ENCODE peak calls at places on chromosomes 11 and 22, in seven cellular contexts. K is K562, U is HCT116, R is H1, T is HepG2, G is SK-N-SH, Q is GM12878. S is an unnamed sample.

GRCh38 chr11:102640946-102641345 is 15.8 kb upstream of the MMP20 start:
- DNase-seq in K (no peak), U (no peak), R (no peak), T (peak), G (no peak), Q (no peak), S (no peak)

GRCh38 chr11:3969613-3970012 is 114.1 kb downstream of the STIM1 start:
- DNase-seq in K (no peak), U (no peak), R (no peak), T (no peak), G (no peak), Q (no peak), S (no peak)

GRCh38 chr11:46099973-46100335 is 21.3 kb downstream of the PHF21A start:
- DNase-seq in K (no peak), U (no peak), R (no peak), T (no peak), G (no peak), Q (no peak), S (no peak)

GRCh38 chr22:31734512-31734911 is 15.4 kb downstream of the PRR14L start:
- DNase-seq in K (no peak), U (no peak), R (no peak), T (peak), G (peak), Q (no peak), S (no peak)

GRCh38 chr11:119720311-119720710 is 8.7 kb downstream of the NECTIN1 start:
- DNase-seq in K (no peak), U (no peak), R (no peak), T (no peak), G (no peak), Q (no peak), S (no peak)

GRCh38 chr11:372809-373715 is 3.8 kb downstream of the B4GALNT4 start:
- DNase-seq in K (no peak), U (no peak), R (no peak), T (no peak), G (no peak), Q (no peak), S (no peak)

GRCh38 chr11:79160786-79161403 is 279.9 kb downstream of the TENM4 start:
- DNase-seq in K (no peak), U (no peak), R (no peak), T (no peak), G (no peak), Q (no peak), S (no peak)

GRCh38 chr11:5038336-5038735 is 8.0 kb upstream of the OR52J3 start:
- DNase-seq in K (no peak), U (no peak), R (no peak), T (no peak), G (no peak), Q (no peak), S (no peak)

GRCh38 chr11:125551835-125552342 is 17.4 kb upstream of the EI24 start:
- DNase-seq in K (no peak), U (no peak), R (no peak), T (no peak), G (no peak), Q (no peak), S (no peak)

GRCh38 chr11:83827520-83827919 is 541.4 kb upstream of the CCDC90B start:
- DNase-seq in K (no peak), U (no peak), R (no peak), T (no peak), G (no peak), Q (no peak), S (no peak)

GRCh38 chr11:128422576-128423370 is 164.6 kb downstream of the ETS1 start:
- DNase-seq in K (no peak), U (no peak), R (no peak), T (no peak), G (peak), Q (no peak), S (no peak)

GRCh38 chr11:121767433-121767832 is 314.7 kb upstream of the SORL1-AS1 start:
- DNase-seq in K (no peak), U (no peak), R (no peak), T (no peak), G (no peak), Q (peak), S (no peak)

GRCh38 chr11:126547161-126547560 is 191.7 kb downstream of the ST3GAL4 start:
- DNase-seq in K (no peak), U (no peak), R (no peak), T (no peak), G (no peak), Q (no peak), S (no peak)

GRCh38 chr11:92383430-92383829 is 158.8 kb downstream of the FAT3 start:
- DNase-seq in K (no peak), U (no peak), R (no peak), T (no peak), G (no peak), Q (no peak), S (no peak)

GRCh38 chr22:19716041-19716828 is 1.9 kb downstream of the SEPTIN5 start:
- DNase-seq in K (no peak), U (no peak), R (no peak), T (no peak), G (no peak), Q (no peak), S (no peak)

GRCh38 chr11:133661867-133662266 is 129.6 kb upstream of the OPCML start:
- DNase-seq in K (no peak), U (no peak), R (no peak), T (no peak), G (no peak), Q (no peak), S (no peak)

GRCh38 chr11:119702261-119702591 is 26.8 kb downstream of the NECTIN1 start:
- DNase-seq in K (no peak), U (no peak), R (no peak), T (no peak), G (peak), Q (no peak), S (no peak)

GRCh38 chr11:2259466-2259830 is 10.9 kb downstream of the ASCL2 start:
- DNase-seq in K (no peak), U (no peak), R (no peak), T (no peak), G (no peak), Q (no peak), S (no peak)

GRCh38 chr22:23180301-23180892 is at the start of gene BCR:
- DNase-seq in K (no peak), U (peak), R (no peak), T (no peak), G (peak), Q (no peak), S (peak)

GRCh38 chr22:22111267-22111751 is 128.7 kb upstream of the TOP3B start:
- DNase-seq in K (peak), U (no peak), R (no peak), T (no peak), G (no peak), Q (peak), S (no peak)

GRCh38 chr22:32706149-32706548 is 95.4 kb upstream of the TIMP3 start:
- DNase-seq in K (no peak), U (no peak), R (no peak), T (no peak), G (no peak), Q (no peak), S (no peak)

GRCh38 chr11:1574256-1575242 is 2.5 kb upstream of the DUSP8 start:
- DNase-seq in K (peak), U (no peak), R (no peak), T (no peak), G (peak), Q (no peak), S (peak)

GRCh38 chr11:118142809-118143208 is 9.8 kb downstream of the SCN4B start:
- DNase-seq in K (no peak), U (no peak), R (no peak), T (no peak), G (no peak), Q (no peak), S (peak)

GRCh38 chr11:74004694-74005615 is 3.9 kb downstream of the UCP3 start:
- DNase-seq in K (peak), U (no peak), R (no peak), T (no peak), G (no peak), Q (no peak), S (no peak)

GRCh38 chr11:16897460-16898061 is 116.7 kb downstream of the PLEKHA7 start:
- DNase-seq in K (no peak), U (no peak), R (peak), T (no peak), G (no peak), Q (no peak), S (no peak)

GRCh38 chr11:109864161-109864661 is 229.0 kb upstream of the ZC3H12C start:
- DNase-seq in K (no peak), U (peak), R (no peak), T (no peak), G (no peak), Q (peak), S (no peak)

GRCh38 chr11:130510407-130511006 is 62.1 kb downstream of the ADAMTS15 start:
- DNase-seq in K (no peak), U (no peak), R (no peak), T (no peak), G (no peak), Q (no peak), S (peak)

GRCh38 chr11:28169816-28170215 is 61.6 kb downstream of the METTL15 start:
- DNase-seq in K (no peak), U (no peak), R (no peak), T (no peak), G (no peak), Q (no peak), S (no peak)

GRCh38 chr11:20000393-20001134 is 159.7 kb downstream of the DBX1 start:
- DNase-seq in K (no peak), U (no peak), R (peak), T (peak), G (no peak), Q (no peak), S (no peak)

GRCh38 chr11:95589893-95590612 is 199.5 kb downstream of the FAM76B start:
- DNase-seq in K (no peak), U (no peak), R (no peak), T (no peak), G (no peak), Q (no peak), S (no peak)

GRCh38 chr11:116424615-116425261 is 348.0 kb downstream of the BUD13 start:
- DNase-seq in K (no peak), U (no peak), R (no peak), T (peak), G (peak), Q (no peak), S (no peak)

GRCh38 chr11:2271077-2271326 is 614 bp upstream of the ASCL2 start:
- DNase-seq in K (peak), U (no peak), R (no peak), T (no peak), G (no peak), Q (no peak), S (peak)

GRCh38 chr22:38243007-38243775 is 29.6 kb downstream of the TMEM184B start:
- DNase-seq in K (no peak), U (no peak), R (no peak), T (peak), G (no peak), Q (no peak), S (no peak)

GRCh38 chr22:46896166-46896565 is 133.7 kb downstream of the TBC1D22A start:
- DNase-seq in K (no peak), U (no peak), R (no peak), T (no peak), G (no peak), Q (no peak), S (no peak)

GRCh38 chr22:30261134-30261533 is 5.5 kb downstream of the OSM start:
- DNase-seq in K (no peak), U (no peak), R (no peak), T (peak), G (no peak), Q (no peak), S (no peak)

GRCh38 chr11:115699733-115700132 is 195.5 kb upstream of the CADM1 start:
- DNase-seq in K (no peak), U (no peak), R (no peak), T (no peak), G (no peak), Q (no peak), S (no peak)

GRCh38 chr11:66637557-66638176 is 836 bp upstream of the RBM4 start:
- DNase-seq in K (no peak), U (no peak), R (no peak), T (no peak), G (no peak), Q (no peak), S (no peak)

GRCh38 chr11:43101113-43101512 is 210.7 kb upstream of the API5 start:
- DNase-seq in K (no peak), U (no peak), R (no peak), T (no peak), G (no peak), Q (no peak), S (no peak)

GRCh38 chr22:49156662-49157285 is 670.9 kb downstream of the BRD1 start:
- DNase-seq in K (no peak), U (no peak), R (no peak), T (no peak), G (peak), Q (no peak), S (peak)

GRCh38 chr11:8372641-8373381 is 109.1 kb upstream of the LMO1 start:
- DNase-seq in K (no peak), U (no peak), R (no peak), T (no peak), G (no peak), Q (no peak), S (no peak)

GRCh38 chr11:8371516-8371884 is 107.8 kb upstream of the LMO1 start:
- DNase-seq in K (no peak), U (no peak), R (no peak), T (no peak), G (no peak), Q (no peak), S (no peak)

GRCh38 chr11:8368772-8369171 is 105.1 kb upstream of the LMO1 start:
- DNase-seq in K (no peak), U (no peak), R (no peak), T (no peak), G (no peak), Q (no peak), S (no peak)

GRCh38 chr11:8369592-8370205 is 106.0 kb upstream of the LMO1 start:
- DNase-seq in K (no peak), U (no peak), R (no peak), T (no peak), G (no peak), Q (no peak), S (no peak)

DNA sequence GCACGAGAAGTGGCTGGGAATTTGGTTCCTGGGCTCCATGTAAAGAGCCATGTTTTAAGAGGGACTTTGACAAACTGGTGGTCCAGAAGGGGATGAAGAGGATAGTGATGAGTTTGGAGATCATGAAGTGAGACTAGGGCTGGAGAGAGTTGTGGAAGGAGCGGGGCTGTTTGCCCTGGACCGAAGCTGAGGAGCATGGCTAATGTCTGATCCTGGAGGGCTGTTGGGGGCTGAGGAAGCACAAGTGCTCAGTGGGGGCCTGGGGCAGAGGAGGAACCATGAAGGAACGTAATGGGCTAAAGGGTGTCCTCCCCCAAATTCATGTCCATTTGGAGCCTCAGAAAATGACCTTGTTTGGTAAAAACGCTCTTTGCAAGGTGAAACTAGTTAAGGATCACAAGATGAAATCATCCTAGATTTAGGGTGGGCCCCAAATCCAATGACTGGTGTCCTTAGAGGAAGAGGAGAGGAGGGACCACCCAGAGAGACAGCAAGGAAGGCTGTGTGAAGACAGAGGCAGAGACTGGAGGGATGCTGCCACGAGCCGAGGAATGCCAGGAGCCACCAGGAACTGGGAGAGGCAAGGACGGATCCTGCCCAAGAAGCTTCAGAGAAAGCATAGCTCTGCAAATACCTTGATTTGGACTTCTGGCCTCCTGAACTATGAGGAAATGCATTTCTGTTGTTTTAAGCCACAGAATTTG is 107.3 kb upstream of the LMO1 start:
- DNase-seq in K (no peak), U (no peak), R (no peak), T (no peak), G (no peak), Q (no peak), S (no peak)
- TF ChIP-seq JUND in K (no peak), U (no peak), R (no peak), T (no peak), G (no peak), Q (no peak), S (no peak)

GRCh38 chr11:59938132-59938531 is at the start of gene OOSP1:
- DNase-seq in K (no peak), U (no peak), R (no peak), T (no peak), G (no peak), Q (no peak), S (no peak)

GRCh38 chr11:59943996-59944395 is 5.8 kb downstream of the OOSP1 start:
- DNase-seq in K (peak), U (no peak), R (peak), T (no peak), G (no peak), Q (no peak), S (no peak)

GRCh38 chr11:59939482-59939881 is 1.2 kb downstream of the OOSP1 start:
- DNase-seq in K (no peak), U (no peak), R (no peak), T (no peak), G (no peak), Q (no peak), S (no peak)

GRCh38 chr11:59938718-59939117 is 486 bp downstream of the OOSP1 start:
- DNase-seq in K (no peak), U (no peak), R (no peak), T (no peak), G (no peak), Q (no peak), S (no peak)

DNA sequence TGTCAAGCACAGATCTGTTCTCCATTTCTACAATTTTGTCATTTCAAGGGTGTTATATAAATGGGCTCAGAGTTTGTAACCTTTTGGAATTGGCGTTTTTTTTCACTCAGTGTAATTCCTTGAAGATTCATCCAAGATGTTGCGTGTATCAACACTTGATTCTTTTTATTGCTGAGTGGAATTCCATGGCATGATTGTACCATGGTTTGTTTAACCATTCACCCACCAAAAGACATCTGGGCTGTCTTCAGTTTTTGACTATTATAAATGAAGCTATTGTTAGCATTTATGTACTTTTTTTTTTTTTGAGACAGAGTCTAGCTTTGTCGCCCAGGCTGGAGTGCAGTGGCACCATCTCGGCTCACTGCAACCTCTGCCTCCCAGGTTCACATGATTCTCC is 2.9 kb downstream of the OOSP1 start:
- DNase-seq in K (no peak), U (no peak), R (no peak), T (no peak), G (no peak), Q (no peak), S (no peak)
- TF ChIP-seq JUND in K (no peak), U (no peak), R (no peak), T (no peak), G (no peak), Q (no peak), S (no peak)

DNA sequence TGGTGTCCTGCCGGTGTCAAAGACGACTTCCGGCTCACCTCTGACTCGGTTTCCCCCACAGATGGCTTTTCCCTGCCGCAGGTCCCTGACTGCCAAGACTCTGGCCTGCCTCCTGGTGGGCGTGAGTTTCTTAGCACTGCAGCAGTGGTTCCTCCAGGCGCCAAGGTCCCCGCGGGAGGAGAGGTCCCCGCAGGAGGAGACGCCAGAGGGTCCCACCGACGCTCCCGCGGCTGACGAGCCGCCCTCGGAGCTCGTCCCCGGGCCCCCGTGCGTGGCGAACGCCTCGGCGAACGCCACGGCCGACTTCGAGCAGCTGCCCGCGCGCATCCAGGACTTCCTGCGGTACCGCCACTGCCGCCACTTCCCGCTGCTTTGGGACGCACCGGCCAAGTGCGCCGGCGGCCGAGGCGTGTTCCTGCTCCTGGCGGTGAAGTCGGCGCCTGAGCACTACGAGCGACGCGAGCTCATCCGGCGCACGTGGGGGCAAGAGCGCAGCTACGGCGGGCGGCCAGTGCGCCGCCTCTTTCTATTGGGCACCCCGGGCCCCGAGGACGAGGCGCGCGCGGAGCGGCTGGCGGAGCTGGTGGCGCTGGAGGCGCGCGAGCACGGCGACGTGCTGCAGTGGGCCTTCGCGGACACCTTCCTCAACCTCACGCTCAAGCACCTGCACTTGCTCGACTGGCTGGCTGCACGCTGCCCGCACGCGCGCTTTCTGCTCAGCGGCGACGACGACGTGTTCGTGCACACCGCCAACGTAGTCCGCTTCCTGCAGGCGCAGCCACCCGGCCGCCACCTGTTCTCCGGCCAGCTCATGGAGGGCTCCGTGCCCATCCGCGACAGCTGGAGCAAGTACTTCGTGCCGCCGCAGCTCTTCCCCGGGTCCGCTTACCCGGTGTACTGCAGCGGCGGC is 5.5 kb downstream of the B3GNT6 start:
- DNase-seq in K (no peak), U (no peak), R (no peak), T (no peak), G (peak), Q (no peak), S (peak)
- TF ChIP-seq JUND in K (no peak), U (no peak), R (no peak), T (no peak), G (no peak), Q (no peak), S (no peak)

GRCh38 chr22:36741204-36741793 is 34.6 kb downstream of the IFT27 start:
- DNase-seq in K (peak), U (peak), R (no peak), T (no peak), G (peak), Q (no peak), S (no peak)
- TF ChIP-seq JUND in K (no peak), U (no peak), R (no peak), T (no peak), G (no peak), Q (no peak), S (no peak)